ENCODE peak calls at places on chromosomes 3 and 15, in six cellular contexts. Y, O, E, A, R and P are unnamed samples.

GRCh38 chr15:42104095-42104891 is 9.9 kb upstream of the PLA2G4D start:
- DNase-seq in Y (no peak), O (no peak), E (no peak), A (no peak), R (no peak), P (no peak)

GRCh38 chr15:47717036-47717611 is at the start of gene SEMA6D:
- DNase-seq in Y (peak; percentile 12), O (peak; percentile 66), E (peak; percentile 4), A (peak; percentile 6), R (no peak), P (peak; percentile 85)

GRCh38 chr3:127211118-127212060 is 18.5 kb downstream of the PRR23E start:
- DNase-seq in Y (no peak), O (no peak), E (no peak), A (no peak), R (no peak), P (no peak)

GRCh38 chr3:19901918-19902317 is 32.1 kb downstream of the EFHB start:
- DNase-seq in Y (no peak), O (no peak), E (no peak), A (no peak), R (no peak), P (no peak)

GRCh38 chr15:51600114-51600513 is 22.5 kb downstream of the DMXL2 start:
- DNase-seq in Y (no peak), O (no peak), E (no peak), A (no peak), R (peak; percentile 15), P (peak; percentile 43)

GRCh38 chr3:138684411-138684810 is 75.8 kb downstream of the FAIM start:
- DNase-seq in Y (no peak), O (no peak), E (no peak), A (no peak), R (no peak), P (no peak)

GRCh38 chr3:80408322-80408721 is 640.5 kb upstream of the ROBO1 start:
- DNase-seq in Y (no peak), O (peak; percentile 25), E (no peak), A (no peak), R (no peak), P (no peak)

GRCh38 chr3:195847061-195847950 is 35.6 kb upstream of the MUC4 start:
- DNase-seq in Y (peak; percentile 63), O (no peak), E (peak; percentile 83), A (no peak), R (no peak), P (peak; percentile 26)

GRCh38 chr3:14461748-14462324 is 59.4 kb downstream of the SLC6A6 start:
- DNase-seq in Y (peak; percentile 79), O (peak; percentile 41), E (peak; percentile 50), A (peak; percentile 51), R (no peak), P (peak; percentile 73)

GRCh38 chr3:161148832-161149475 is 43.8 kb upstream of the B3GALNT1 start:
- DNase-seq in Y (no peak), O (no peak), E (no peak), A (no peak), R (no peak), P (no peak)

GRCh38 chr3:17969985-17970568 is 227.6 kb upstream of the TBC1D5 start:
- DNase-seq in Y (no peak), O (no peak), E (no peak), A (no peak), R (no peak), P (no peak)

GRCh38 chr3:8997151-8997550 is 33.9 kb upstream of the RAD18 start:
- DNase-seq in Y (no peak), O (no peak), E (no peak), A (no peak), R (no peak), P (no peak)

GRCh38 chr3:32733631-32734229 is 48.7 kb downstream of the CNOT10 start:
- DNase-seq in Y (peak; percentile 54), O (peak; percentile 39), E (peak; percentile 62), A (peak; percentile 23), R (peak; percentile 4), P (peak; percentile 44)

GRCh38 chr15:48782911-48783310 is 28.0 kb downstream of the CEP152 start:
- DNase-seq in Y (no peak), O (no peak), E (no peak), A (no peak), R (no peak), P (no peak)

GRCh38 chr3:15029625-15030024 is 35.5 kb downstream of the MRPS25 start:
- DNase-seq in Y (no peak), O (no peak), E (no peak), A (no peak), R (no peak), P (no peak)

DNA sequence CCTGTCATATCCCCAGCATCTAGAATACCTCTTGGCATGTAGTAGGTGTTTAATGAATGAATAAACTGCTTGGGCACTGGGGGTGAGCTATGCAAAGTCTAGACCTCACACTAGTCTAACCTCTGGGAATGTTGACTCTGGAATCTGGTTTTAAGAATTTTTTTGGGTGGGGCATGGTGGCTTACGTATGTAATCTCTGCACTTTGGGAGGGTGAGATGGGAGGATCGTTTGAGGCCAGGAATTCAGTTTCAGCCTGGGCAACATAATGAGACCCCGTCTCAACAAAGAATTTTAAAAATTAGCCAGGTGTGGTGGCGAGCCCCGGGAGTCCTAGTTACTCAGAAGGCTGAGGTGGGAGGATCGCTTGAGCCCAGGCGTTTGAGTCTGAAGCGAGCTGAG is 146.3 kb upstream of the RGMA start:
- DNase-seq in Y (peak; percentile 48), O (no peak), E (no peak), A (no peak), R (no peak), P (no peak)
- TF ChIP-seq BHLHE40 in Y (no peak), O (no peak), E (no peak), A (no peak), R (no peak), P (no peak)

DNA sequence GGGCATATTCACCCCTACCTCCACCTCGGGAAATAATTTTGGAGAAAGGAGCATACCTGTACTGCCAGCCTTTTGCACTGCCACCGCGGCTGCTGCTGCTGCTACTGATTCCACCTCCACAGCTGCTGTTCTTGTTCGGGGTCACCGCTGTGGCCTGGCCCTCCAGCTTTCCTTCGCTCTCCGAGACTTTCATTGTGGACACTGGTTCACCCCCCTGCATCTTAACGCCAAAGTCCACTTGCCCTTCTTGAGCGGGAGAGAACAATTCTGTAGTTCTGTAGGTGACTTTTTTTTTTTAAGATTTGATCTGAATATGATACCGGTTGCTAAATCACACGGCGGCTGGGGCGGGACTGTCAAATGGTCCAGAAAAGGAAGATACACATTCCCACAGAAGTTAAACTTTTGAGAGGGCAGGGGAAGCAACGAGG is 701 bp downstream of the OSBPL11 start:
- DNase-seq in Y (peak; percentile 11), O (no peak), E (no peak), A (no peak), R (no peak), P (peak; percentile 22)
- TF ChIP-seq BHLHE40 in Y (no peak), O (no peak), E (no peak), A (no peak), R (no peak), P (no peak)

GRCh38 chr3:194540268-194540937 is 53.6 kb upstream of the ATP13A3 start:
- DNase-seq in Y (no peak), O (no peak), E (no peak), A (no peak), R (no peak), P (peak; percentile 23)

GRCh38 chr3:194534243-194534642 is 47.4 kb upstream of the ATP13A3 start:
- DNase-seq in Y (no peak), O (no peak), E (no peak), A (no peak), R (no peak), P (no peak)

GRCh38 chr3:194539498-194539897 is 52.7 kb upstream of the ATP13A3 start:
- DNase-seq in Y (no peak), O (no peak), E (no peak), A (no peak), R (no peak), P (no peak)

GRCh38 chr3:194536883-194537637 is 50.3 kb upstream of the ATP13A3 start:
- DNase-seq in Y (peak; percentile 45), O (no peak), E (peak; percentile 70), A (no peak), R (no peak), P (peak; percentile 28)

DNA sequence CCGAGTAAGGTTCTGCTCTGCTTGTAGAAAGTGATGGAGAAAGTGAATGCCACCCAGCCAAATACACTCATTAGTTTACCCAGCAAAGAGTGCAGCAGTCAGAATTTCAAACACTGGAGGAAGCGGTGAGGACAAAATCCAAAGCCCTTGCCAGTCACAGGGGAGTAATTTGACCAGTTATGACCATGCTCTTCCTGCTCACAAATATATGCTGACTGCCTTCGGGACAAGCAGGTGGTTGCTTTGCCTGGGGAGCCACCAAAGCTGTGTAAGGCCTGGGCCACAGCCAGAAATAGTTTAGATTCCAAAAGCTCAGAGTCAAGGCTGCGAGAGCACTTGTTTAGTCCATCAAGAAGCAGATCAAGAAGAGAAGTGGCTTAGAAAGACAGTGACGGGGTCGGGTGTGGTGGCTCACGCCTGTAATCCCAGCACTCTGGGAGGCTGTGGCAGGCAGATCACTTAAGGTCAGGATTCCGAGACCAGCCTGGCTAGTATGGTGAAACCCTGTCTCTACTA is 51.0 kb upstream of the ATP13A3 start:
- DNase-seq in Y (peak; percentile 60), O (no peak), E (peak; percentile 67), A (no peak), R (no peak), P (peak; percentile 87)
- TF ChIP-seq BHLHE40 in Y (no peak), O (no peak), E (no peak), A (no peak), R (no peak), P (no peak)

DNA sequence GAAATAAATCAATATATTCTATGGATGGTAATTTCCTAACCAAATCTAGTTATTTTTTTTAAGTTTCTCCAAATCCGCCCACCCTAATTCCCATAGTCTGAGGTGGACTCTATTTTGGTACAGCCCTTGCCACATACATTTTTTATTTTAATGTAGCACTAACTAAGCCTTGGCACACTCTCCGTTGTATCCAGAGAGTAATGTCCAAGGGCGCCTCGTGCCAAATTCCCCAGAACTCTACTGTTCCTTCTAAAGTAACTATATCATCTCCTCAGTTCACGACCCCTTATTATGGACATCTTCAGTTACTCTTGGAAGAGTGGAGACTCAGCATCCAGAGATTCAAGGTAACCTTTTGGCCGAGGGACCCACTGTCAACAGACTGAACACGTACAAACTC is 1.3 kb downstream of the VGLL3 start:
- DNase-seq in Y (no peak), O (no peak), E (no peak), A (no peak), R (no peak), P (peak; percentile 38)
- TF ChIP-seq BHLHE40 in Y (no peak), O (no peak), E (no peak), A (no peak), R (no peak), P (no peak)

DNA sequence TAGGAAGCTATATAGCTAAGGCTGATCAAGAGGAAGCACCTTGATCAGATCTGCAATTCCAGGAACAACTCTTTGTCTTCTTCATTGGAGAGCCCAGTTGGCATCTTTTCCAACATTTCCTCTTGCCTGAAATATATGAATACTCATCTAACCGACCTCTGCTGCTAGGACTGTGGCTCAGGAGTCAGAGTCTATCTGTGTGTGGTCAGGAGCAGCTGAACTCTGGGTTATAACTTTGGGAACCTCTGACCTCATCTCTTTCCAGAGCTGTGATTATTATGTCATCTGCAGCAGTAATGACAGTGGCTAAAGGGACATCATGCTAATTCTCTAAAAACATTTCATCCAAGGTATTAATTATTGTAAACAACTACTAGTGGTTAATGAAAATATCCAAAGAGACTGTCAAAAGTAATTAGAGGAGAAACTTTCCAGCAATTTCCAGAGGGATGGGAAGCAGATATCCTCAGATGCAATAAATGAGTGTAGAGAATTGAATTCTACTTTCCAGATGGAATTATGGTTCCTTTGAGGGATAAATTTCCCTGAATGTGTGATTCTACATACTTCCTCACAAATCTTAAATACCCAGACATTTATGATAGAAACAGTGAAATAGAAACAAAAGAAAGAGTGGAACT is 11.5 kb upstream of the SPINK8 start:
- DNase-seq in Y (no peak), O (no peak), E (no peak), A (no peak), R (no peak), P (no peak)
- TF ChIP-seq BHLHE40 in Y (no peak), O (no peak), E (no peak), A (no peak), R (no peak), P (no peak)